ENCODE peak calls at places on chromosomes 13 and 19, in ten cellular contexts. V is ovary, E is uterus, B is heart left ventricle, D is H1, X is right lobe of liver, Q is adrenal gland, N is body of pancreas, Z is breast epithelium, A is Peyer's patch. M is an unnamed sample.

GRCh38 chr19:5186293-5187050 is 154.1 kb downstream of the PTPRS start:
- DNase-seq in Z (no peak), X (no peak), E (no peak), A (no peak), B (no peak), N (no peak), D (no peak), Q (no peak), V (no peak), M (no peak)

GRCh38 chr13:109412232-109412935 is 374.0 kb downstream of the IRS2 start:
- DNase-seq in N (peak; percentile 35), D (peak; percentile 51), E (peak; percentile 23), Z (no peak), Q (peak; percentile 68), A (peak; percentile 60), V (peak; percentile 54), X (peak; percentile 74), B (peak; percentile 75), M (peak; percentile 89)

GRCh38 chr13:94198666-94199065 is 280.8 kb downstream of the DCT start:
- DNase-seq in A (no peak), V (no peak), N (no peak), X (no peak), Z (no peak), Q (no peak), B (no peak), E (no peak), D (no peak), M (no peak)

GRCh38 chr19:40143612-40144011 is 47.6 kb upstream of the MAP3K10 start:
- DNase-seq in Q (no peak), B (no peak), X (no peak), D (no peak), A (no peak), V (no peak), E (no peak), N (peak; percentile 6), Z (no peak), M (no peak)

GRCh38 chr13:72953391-72953960 is 105.3 kb upstream of the KLF5 start:
- DNase-seq in D (no peak), Q (no peak), V (no peak), Z (peak; percentile 29), B (no peak), A (peak; percentile 78), X (no peak), E (no peak), N (peak; percentile 80), M (no peak)

GRCh38 chr13:91079190-91079589 is 268.3 kb upstream of the MIR17HG start:
- DNase-seq in X (no peak), V (no peak), D (no peak), Q (no peak), Z (no peak), E (no peak), B (no peak), A (no peak), N (no peak), M (no peak)

GRCh38 chr13:96898212-96898611 is 96.1 kb downstream of the OXGR1 start:
- DNase-seq in Z (no peak), Q (no peak), N (no peak), E (no peak), A (no peak), D (no peak), X (no peak), V (no peak), B (no peak), M (no peak)

GRCh38 chr13:99124695-99125334 is 75.8 kb upstream of the UBAC2 start:
- DNase-seq in E (no peak), N (no peak), V (no peak), B (no peak), Z (no peak), A (no peak), D (no peak), Q (no peak), X (no peak), M (no peak)

DNA sequence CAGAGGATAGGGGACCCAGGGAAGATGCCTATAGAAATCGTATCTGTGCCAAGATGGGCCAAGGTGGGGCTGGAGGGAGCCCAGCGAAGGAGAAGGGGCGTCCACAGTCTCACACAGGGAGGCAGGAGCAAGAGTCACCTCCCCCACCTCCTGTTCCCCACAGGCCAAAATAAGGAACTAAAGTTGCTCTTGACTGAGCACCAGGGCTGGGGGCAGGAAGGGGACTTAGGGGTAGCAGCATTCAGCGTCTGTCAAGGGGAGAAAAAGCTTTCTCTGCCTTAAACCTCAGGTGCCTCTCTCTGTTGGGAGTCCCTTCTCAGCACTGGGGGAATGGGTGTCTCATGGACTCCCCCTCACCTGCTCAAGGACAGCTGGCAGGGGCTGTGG is 404 bp downstream of the CD79A start:
- DNase-seq in E (no peak), A (no peak), Q (no peak), D (peak; percentile 40), Z (no peak), X (no peak), N (no peak), V (no peak), B (no peak), M (no peak)
- H3K27ac ChIP-seq in E (no peak overlapping the region), A (peak overlapping the region; percentile 85), Q (no peak overlapping the region), D (no peak overlapping the region), Z (no peak overlapping the region), X (no peak overlapping the region), N (no peak overlapping the region), V (no peak overlapping the region), B (no peak overlapping the region), M (no peak overlapping the region)

DNA sequence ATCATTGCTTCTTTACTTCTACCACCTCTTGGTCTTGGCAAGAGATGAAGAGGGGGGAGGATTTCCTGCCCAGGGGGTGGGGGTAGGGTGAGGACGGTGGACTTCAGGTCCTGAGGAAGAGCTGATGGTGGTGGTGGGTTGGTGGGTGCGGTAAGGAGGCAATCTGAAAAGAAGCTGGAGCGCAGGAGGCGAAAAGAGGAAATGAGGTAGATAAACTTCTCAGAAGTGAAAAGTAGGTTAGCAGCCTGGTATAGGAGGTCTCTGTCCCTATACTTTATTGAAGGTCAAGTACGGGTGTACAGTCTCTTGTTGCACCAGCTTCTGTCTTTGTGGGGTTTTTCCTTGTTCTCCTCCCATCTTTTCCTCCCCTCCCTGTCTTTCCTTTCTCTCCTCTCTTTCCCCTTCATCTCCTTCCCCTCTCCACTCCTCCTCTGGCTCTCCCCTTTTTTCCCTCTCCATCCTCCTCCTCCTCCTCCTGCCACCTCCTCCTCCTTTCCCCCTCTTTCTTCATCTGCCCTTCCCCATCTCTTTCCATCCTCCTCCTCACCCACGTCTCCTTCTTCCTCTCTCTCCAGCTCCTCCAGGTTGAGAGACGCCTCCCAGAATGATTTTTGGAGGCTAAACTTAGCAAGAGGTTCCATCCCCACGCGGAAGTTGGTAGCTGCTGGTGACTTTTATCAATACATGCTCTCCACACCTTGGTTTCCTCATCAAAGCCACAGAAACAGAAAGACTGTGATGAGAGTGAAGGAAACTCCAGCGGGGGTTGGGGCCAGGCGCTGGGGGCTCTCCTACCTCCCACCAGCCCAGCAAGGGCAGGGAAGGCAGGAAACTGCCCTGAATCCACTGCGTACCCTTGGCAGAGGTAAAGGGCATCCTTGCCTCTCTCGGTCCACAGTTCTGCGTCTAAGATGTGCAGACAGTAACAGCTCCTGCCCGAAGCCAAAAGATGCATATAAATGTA is 15.3 kb downstream of the TNFSF14 start:
- DNase-seq in E (no peak), Z (no peak), B (no peak), A (no peak), N (no peak), Q (no peak), V (no peak), D (no peak), X (no peak), M (no peak)
- TF ChIP-seq POLR2A in E (no peak), Z (no peak), B (no peak), A (no peak), N (no peak), Q (no peak), V (no peak), D (no peak), X (no peak), M (no peak)

GRCh38 chr13:112926993-112927392 is 42.0 kb upstream of the MCF2L start:
- DNase-seq in Q (no peak), X (peak; percentile 80), E (no peak), N (no peak), A (no peak), V (no peak), Z (no peak), B (no peak), D (no peak), M (no peak)

GRCh38 chr13:112924365-112924764 is 44.6 kb upstream of the MCF2L start:
- DNase-seq in Z (no peak), N (no peak), X (no peak), A (no peak), B (no peak), Q (no peak), E (no peak), V (no peak), D (no peak), M (no peak)

GRCh38 chr13:112923962-112924361 is 45.1 kb upstream of the MCF2L start:
- DNase-seq in X (no peak), N (no peak), B (no peak), V (no peak), A (no peak), Q (no peak), Z (no peak), D (no peak), E (no peak), M (no peak)

GRCh38 chr13:112928020-112928931 is 40.7 kb upstream of the MCF2L start:
- DNase-seq in B (no peak), E (no peak), A (no peak), V (no peak), Z (no peak), N (no peak), D (no peak), Q (no peak), X (no peak), M (no peak)

GRCh38 chr13:112926003-112926402 is 43.0 kb upstream of the MCF2L start:
- DNase-seq in N (no peak), Q (no peak), E (no peak), D (no peak), V (no peak), A (no peak), B (no peak), X (no peak), Z (no peak), M (no peak)
- H3K27me3 ChIP-seq in N (no peaks in the 10 kb centered on the region), Q (no peaks in the 10 kb centered on the region), E (no peaks in the 10 kb centered on the region), D (no peaks in the 10 kb centered on the region), V (no peaks in the 10 kb centered on the region), A (no peaks in the 10 kb centered on the region), B (peaks cover 17% of the 10 kb centered on the region), X (no peaks in the 10 kb centered on the region), Z (no peaks in the 10 kb centered on the region), M (no peaks in the 10 kb centered on the region)

GRCh38 chr13:60000986-60001385 is 162.7 kb downstream of the DIAPH3 start:
- DNase-seq in A (no peak), E (no peak), D (no peak), B (no peak), Z (no peak), Q (no peak), N (no peak), V (no peak), X (no peak), M (no peak)

GRCh38 chr13:60001892-60002291 is 161.8 kb downstream of the DIAPH3 start:
- DNase-seq in E (no peak), B (no peak), D (no peak), Q (no peak), N (no peak), Z (no peak), X (no peak), A (no peak), V (no peak), M (no peak)

GRCh38 chr13:59997976-59998375 is 165.8 kb downstream of the DIAPH3 start:
- DNase-seq in Z (no peak), N (no peak), X (no peak), V (no peak), E (no peak), B (no peak), Q (no peak), D (no peak), A (no peak), M (no peak)

GRCh38 chr13:59996461-59996860 is 167.3 kb downstream of the DIAPH3 start:
- DNase-seq in Q (no peak), V (no peak), N (no peak), D (no peak), X (no peak), Z (no peak), E (no peak), A (no peak), B (no peak), M (no peak)

DNA sequence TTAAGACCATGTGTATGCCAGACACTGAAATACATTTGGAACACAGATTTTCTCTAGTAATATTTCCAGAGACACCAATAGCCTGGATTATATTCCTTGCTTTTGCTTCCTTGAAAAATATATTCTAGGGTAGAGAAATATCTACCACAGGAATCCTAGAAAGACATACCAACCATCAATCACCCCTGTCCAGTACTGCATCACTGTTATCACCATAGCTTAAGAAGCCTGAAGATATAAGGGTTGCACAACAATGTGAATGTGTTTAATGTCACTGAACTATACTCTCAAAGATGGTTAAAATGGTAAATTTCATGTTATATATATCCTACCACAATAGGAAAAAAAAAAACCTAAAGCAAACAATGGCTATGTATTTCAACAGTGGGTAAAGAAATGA is 163.6 kb downstream of the DIAPH3 start:
- DNase-seq in D (no peak), B (no peak), N (no peak), Z (no peak), Q (no peak), A (no peak), E (no peak), X (no peak), V (no peak), M (no peak)
- H3K27ac ChIP-seq in D (no peak overlapping the region), B (no peak overlapping the region), N (no peak overlapping the region), Z (no peak overlapping the region), Q (no peak overlapping the region), A (no peak overlapping the region), E (no peak overlapping the region), X (no peak overlapping the region), V (no peak overlapping the region), M (no peak overlapping the region)